ENCODE peak calls at places on chromosomes 3 and 15, in eight cellular contexts. H is germinal center; L is NCI-H1417; U is DMS153; N is heart right ventricle; Q is astrocyte of the spinal cord; G is HTR-8/SVneo; V is stimulated activated CD4-positive, alpha-beta T cell treated with anti-CD3 and anti-CD28 coated beads, TNF-alpha, amount 100 ng/mL, for 4 hours. O is an unnamed sample.

GRCh38 chr3:100662113-100662823 is 47.0 kb upstream of the TFG start:
- DNase-seq in H (no peak), L (no peak), U (no peak), N (no peak), Q (peak; percentile 8), G (no peak), V (no peak), O (peak; percentile 46)

GRCh38 chr3:127587876-127588275 is 2.7 kb downstream of the TPRA1 start:
- DNase-seq in H (no peak), L (no peak), U (no peak), N (no peak), Q (no peak), G (no peak), V (no peak), O (no peak)

GRCh38 chr3:71695000-71695482 is 30.2 kb downstream of the EIF4E3 start:
- DNase-seq in H (no peak), L (no peak), U (no peak), N (no peak), Q (no peak), G (no peak), V (no peak), O (no peak)

GRCh38 chr3:111971533-111971932 is 7.3 kb upstream of the ABHD10 start:
- DNase-seq in H (no peak), L (peak; percentile 4), U (no peak), N (peak; percentile 73), Q (no peak), G (no peak), V (no peak), O (no peak)

GRCh38 chr3:79249701-79250100 is 518.1 kb downstream of the ROBO1 start:
- DNase-seq in H (no peak), L (no peak), U (no peak), N (no peak), Q (peak; percentile 55), G (no peak), V (no peak), O (no peak)

GRCh38 chr3:81585057-81585456 is 176.4 kb downstream of the GBE1 start:
- DNase-seq in H (no peak), L (no peak), U (no peak), N (no peak), Q (no peak), G (no peak), V (no peak), O (no peak)

GRCh38 chr3:134309987-134310700 is 59.5 kb upstream of the RYK start:
- DNase-seq in H (no peak), L (no peak), U (no peak), N (no peak), Q (no peak), G (no peak), V (no peak), O (no peak)

GRCh38 chr15:41775651-41776050 is 1.4 kb downstream of the MAPKBP1 start:
- DNase-seq in H (no peak), L (peak; percentile 11), U (no peak), N (no peak), Q (no peak), G (no peak), V (no peak), O (no peak)

GRCh38 chr3:10758304-10759037 is 57.6 kb upstream of the SLC6A11 start:
- DNase-seq in H (peak; percentile 53), L (peak; percentile 34), U (peak; percentile 68), N (peak; percentile 22), Q (peak; percentile 57), G (peak; percentile 78), V (no peak), O (peak; percentile 35)

GRCh38 chr15:43253431-43254403 is 13.0 kb downstream of the TGM5 start:
- DNase-seq in H (peak; percentile 38), L (no peak), U (no peak), N (no peak), Q (peak; percentile 37), G (no peak), V (no peak), O (peak; percentile 64)

GRCh38 chr15:67917037-67917436 is 77.2 kb upstream of the RNU6-1 start:
- DNase-seq in H (no peak), L (no peak), U (no peak), N (peak; percentile 60), Q (no peak), G (no peak), V (no peak), O (no peak)

GRCh38 chr15:68342351-68342750 is 64.8 kb downstream of the FEM1B start:
- DNase-seq in H (no peak), L (no peak), U (no peak), N (no peak), Q (no peak), G (no peak), V (no peak), O (no peak)

GRCh38 chr15:49370782-49371181 is 52.3 kb upstream of the FGF7 start:
- DNase-seq in H (no peak), L (no peak), U (no peak), N (no peak), Q (peak; percentile 17), G (no peak), V (no peak), O (no peak)

GRCh38 chr15:70524470-70524869 is 238.9 kb downstream of the UACA start:
- DNase-seq in H (no peak), L (no peak), U (no peak), N (no peak), Q (no peak), G (no peak), V (no peak), O (no peak)

GRCh38 chr3:187982149-187982548 is 171.8 kb upstream of the LPP start:
- DNase-seq in H (no peak), L (no peak), U (no peak), N (no peak), Q (no peak), G (no peak), V (no peak), O (no peak)

GRCh38 chr3:142087676-142088075 is 61.7 kb downstream of the TFDP2 start:
- DNase-seq in H (no peak), L (no peak), U (no peak), N (no peak), Q (peak; percentile 39), G (no peak), V (no peak), O (no peak)

GRCh38 chr15:58410353-58410752 is 21.4 kb upstream of the LIPC start:
- DNase-seq in H (no peak), L (no peak), U (no peak), N (peak; percentile 13), Q (no peak), G (no peak), V (peak; percentile 9), O (no peak)

O was measured in retinal pigment epithelial cell.